ENCODE peak calls at places on chromosomes 12 and 14, in nine cellular contexts. Q, G, W, C, T, Y, J, I and H are unnamed samples.
A peak's percentile ranks its signal among the peaks of the same experiment; 100 is the strongest.

GRCh38 chr12:527241-527640 is 67.5 kb downstream of the B4GALNT3 start:
- DNase-seq in G (no peak), Y (no peak), C (no peak), I (peak; percentile 98), W (no peak), T (no peak), J (no peak), Q (no peak), H (no peak)

GRCh38 chr12:120748242-120748641 is 22.6 kb downstream of the ACADS start:
- DNase-seq in Q (no peak), C (no peak), Y (no peak), I (no peak), W (no peak), T (no peak), G (no peak), J (no peak), H (no peak)

GRCh38 chr12:116302200-116303075 is 24.9 kb upstream of the MED13L start:
- DNase-seq in T (no peak), Y (no peak), G (no peak), C (no peak), I (no peak), Q (no peak), J (peak; percentile 34), W (no peak), H (no peak)

GRCh38 chr12:90290980-90291975 is 582.6 kb upstream of the ATP2B1 start:
- DNase-seq in Q (no peak), C (no peak), W (no peak), G (no peak), I (no peak), J (no peak), Y (no peak), T (no peak), H (no peak)

GRCh38 chr14:76872796-76873432 is 46.7 kb downstream of the LRRC74A start:
- DNase-seq in Y (peak; percentile 70), C (peak; percentile 17), I (peak; percentile 63), T (peak; percentile 17), W (no peak), G (peak; percentile 31), J (peak; percentile 33), Q (no peak), H (peak; percentile 83)

GRCh38 chr14:53613404-53614253 is 343.0 kb downstream of the BMP4 start:
- DNase-seq in T (no peak), C (peak; percentile 71), Q (no peak), I (peak; percentile 70), G (no peak), J (no peak), W (peak; percentile 91), Y (no peak), H (peak; percentile 28)

GRCh38 chr12:99984271-99985128 is at the start of gene ANKS1B:
- DNase-seq in W (peak; percentile 33), I (peak; percentile 96), Q (no peak), J (peak; percentile 37), G (peak; percentile 11), T (peak; percentile 67), C (peak; percentile 66), Y (no peak), H (peak; percentile 54)

GRCh38 chr12:19712041-19712440 is 272.7 kb downstream of the AEBP2 start:
- DNase-seq in J (no peak), Y (no peak), I (no peak), C (peak; percentile 94), G (peak; percentile 54), W (no peak), T (no peak), Q (no peak), H (peak; percentile 5)

GRCh38 chr12:6821674-6822433 is at the start of gene GPR162:
- DNase-seq in T (no peak), Q (no peak), I (peak; percentile 93), J (no peak), Y (no peak), W (no peak), C (peak; percentile 65), G (no peak), H (peak; percentile 73)

GRCh38 chr14:67395086-67395875 is 16.7 kb downstream of the PLEK2 start:
- DNase-seq in T (no peak), Y (no peak), J (no peak), G (no peak), W (no peak), Q (no peak), C (no peak), I (no peak), H (no peak)

GRCh38 chr14:38578278-38578681 is 322.4 kb upstream of the CLEC14A start:
- DNase-seq in W (no peak), Q (no peak), Y (no peak), T (no peak), C (peak; percentile 1), J (no peak), G (no peak), I (peak; percentile 65), H (no peak)

GRCh38 chr12:48998497-48999353 is 450 bp downstream of the DDN start:
- DNase-seq in Q (no peak), I (peak; percentile 77), C (no peak), W (no peak), J (peak; percentile 54), G (peak; percentile 22), T (no peak), Y (no peak), H (no peak)

GRCh38 chr14:101622251-101623076 is 61.2 kb downstream of the DIO3 start:
- DNase-seq in Y (no peak), J (no peak), I (no peak), G (no peak), T (no peak), Q (no peak), W (no peak), C (no peak), H (no peak)

GRCh38 chr12:47412837-47413236 is 293.0 kb downstream of the RPAP3 start:
- DNase-seq in J (no peak), T (no peak), W (no peak), Y (no peak), I (no peak), C (no peak), G (no peak), Q (no peak), H (no peak)

GRCh38 chr12:55073043-55074022 is 52.9 kb upstream of the OR9K2 start:
- DNase-seq in J (peak; percentile 30), Y (peak; percentile 81), I (peak; percentile 89), T (peak; percentile 32), G (peak; percentile 31), W (no peak), Q (no peak), C (peak; percentile 46), H (peak; percentile 41)

GRCh38 chr14:51957950-51958349 is 31.4 kb upstream of the RTRAF start:
- DNase-seq in C (peak; percentile 70), W (no peak), Q (no peak), T (no peak), J (no peak), Y (no peak), G (peak; percentile 37), I (no peak), H (no peak)

GRCh38 chr14:77037886-77038511 is 9.5 kb upstream of the IRF2BPL start:
- DNase-seq in T (no peak), G (no peak), I (peak; percentile 53), W (no peak), Y (peak; percentile 59), Q (no peak), J (no peak), C (peak; percentile 72), H (peak; percentile 67)

GRCh38 chr14:99395904-99396530 is 84.6 kb downstream of the SETD3 start:
- DNase-seq in Y (peak; percentile 21), T (no peak), Q (no peak), I (no peak), C (peak; percentile 88), J (no peak), W (no peak), G (peak; percentile 5), H (no peak)

GRCh38 chr14:75289840-75290388 is 11.3 kb downstream of the FOS start:
- DNase-seq in T (no peak), Q (no peak), G (no peak), C (no peak), Y (no peak), W (no peak), I (no peak), J (peak; percentile 5), H (no peak)

GRCh38 chr14:96413526-96413925 is 21.6 kb downstream of the AK7 start:
- DNase-seq in C (no peak), J (no peak), W (no peak), Y (no peak), T (no peak), G (no peak), I (no peak), Q (no peak), H (no peak)

GRCh38 chr12:131829351-131829794 is 1.2 kb downstream of the MMP17 start:
- DNase-seq in Q (no peak), Y (no peak), I (peak; percentile 57), J (no peak), G (peak; percentile 29), T (no peak), C (peak; percentile 18), W (no peak), H (no peak)